ENCODE peak calls at places on chromosomes 16 and 17, in seven cellular contexts. One of them, this sample, is unnamed.

GRCh38 chr17:32275060-32276042 is 9.7 kb downstream of the RHBDL3 start:
- DNase-seq in brain microvascular endothelial cell: peak; percentile 86
- DNase-seq in dorsolateral prefrontal cortex: no peak
- DNase-seq in NB4: peak; percentile 98
- DNase-seq in stomach: no peak
- DNase-seq in transverse colon: no peak
- DNase-seq in upper lobe of right lung: no peak
- DNase-seq in this sample: no peak

GRCh38 chr16:85900031-85900792 is 1.2 kb downstream of the IRF8 start:
- DNase-seq in stomach: peak; percentile 67
- DNase-seq in NB4: peak; percentile 38
- DNase-seq in brain microvascular endothelial cell: no peak
- DNase-seq in dorsolateral prefrontal cortex: no peak
- DNase-seq in upper lobe of right lung: no peak
- DNase-seq in transverse colon: no peak
- DNase-seq in this sample: no peak

GRCh38 chr17:82120148-82120547 is 22.1 kb upstream of the FASN start:
- DNase-seq in dorsolateral prefrontal cortex: no peak
- DNase-seq in brain microvascular endothelial cell: no peak
- DNase-seq in transverse colon: no peak
- DNase-seq in NB4: peak; percentile 24
- DNase-seq in stomach: no peak
- DNase-seq in upper lobe of right lung: no peak
- DNase-seq in this sample: no peak

GRCh38 chr17:68853439-68853838 is 101.8 kb downstream of the ABCA8 start:
- DNase-seq in NB4: no peak
- DNase-seq in dorsolateral prefrontal cortex: no peak
- DNase-seq in transverse colon: no peak
- DNase-seq in upper lobe of right lung: no peak
- DNase-seq in stomach: no peak
- DNase-seq in brain microvascular endothelial cell: no peak
- DNase-seq in this sample: no peak

GRCh38 chr17:67585077-67585602 is 132.6 kb upstream of the NOL11 start:
- DNase-seq in transverse colon: no peak
- DNase-seq in upper lobe of right lung: no peak
- DNase-seq in stomach: no peak
- DNase-seq in brain microvascular endothelial cell: no peak
- DNase-seq in dorsolateral prefrontal cortex: no peak
- DNase-seq in NB4: no peak
- DNase-seq in this sample: no peak

GRCh38 chr17:12485361-12485911 is 180.3 kb upstream of the MYOCD start:
- DNase-seq in NB4: no peak
- DNase-seq in dorsolateral prefrontal cortex: no peak
- DNase-seq in transverse colon: no peak
- DNase-seq in upper lobe of right lung: no peak
- DNase-seq in stomach: no peak
- DNase-seq in brain microvascular endothelial cell: peak; percentile 56
- DNase-seq in this sample: no peak

GRCh38 chr17:72976971-72977767 is 115.3 kb downstream of the SLC39A11 start:
- DNase-seq in transverse colon: peak; percentile 23
- DNase-seq in NB4: peak; percentile 89
- DNase-seq in upper lobe of right lung: no peak
- DNase-seq in dorsolateral prefrontal cortex: no peak
- DNase-seq in brain microvascular endothelial cell: peak; percentile 95
- DNase-seq in stomach: peak; percentile 67
- DNase-seq in this sample: no peak

GRCh38 chr17:50476545-50477315 is 1.9 kb upstream of the RSAD1 start:
- DNase-seq in NB4: no peak
- DNase-seq in dorsolateral prefrontal cortex: no peak
- DNase-seq in transverse colon: peak; percentile 58
- DNase-seq in brain microvascular endothelial cell: no peak
- DNase-seq in stomach: no peak
- DNase-seq in upper lobe of right lung: no peak
- DNase-seq in this sample: no peak

GRCh38 chr17:44360826-44361225 is 2.8 kb downstream of the FAM171A2 start:
- DNase-seq in upper lobe of right lung: no peak
- DNase-seq in stomach: no peak
- DNase-seq in brain microvascular endothelial cell: peak; percentile 14
- DNase-seq in NB4: no peak
- DNase-seq in transverse colon: no peak
- DNase-seq in dorsolateral prefrontal cortex: no peak
- DNase-seq in this sample: no peak

GRCh38 chr16:84607061-84607460 is 10.8 kb downstream of the COTL1 start:
- DNase-seq in transverse colon: no peak
- DNase-seq in dorsolateral prefrontal cortex: no peak
- DNase-seq in upper lobe of right lung: no peak
- DNase-seq in brain microvascular endothelial cell: no peak
- DNase-seq in NB4: no peak
- DNase-seq in stomach: no peak
- DNase-seq in this sample: no peak
- H3K4me3 ChIP-seq in transverse colon: no peak overlapping the region
- H3K4me3 ChIP-seq in dorsolateral prefrontal cortex: no peak overlapping the region
- H3K4me3 ChIP-seq in upper lobe of right lung: no peak overlapping the region
- H3K4me3 ChIP-seq in brain microvascular endothelial cell: no peak overlapping the region
- H3K4me3 ChIP-seq in NB4: no peak overlapping the region
- H3K4me3 ChIP-seq in stomach: no peak overlapping the region
- H3K4me3 ChIP-seq in this sample: no peak overlapping the region

GRCh38 chr17:2971851-2972250 is 91.6 kb downstream of the OR1D5 start:
- DNase-seq in brain microvascular endothelial cell: no peak
- DNase-seq in dorsolateral prefrontal cortex: no peak
- DNase-seq in stomach: no peak
- DNase-seq in transverse colon: no peak
- DNase-seq in NB4: no peak
- DNase-seq in upper lobe of right lung: no peak
- DNase-seq in this sample: no peak
- TF ChIP-seq CTCF in brain microvascular endothelial cell: no peak
- TF ChIP-seq CTCF in dorsolateral prefrontal cortex: no peak
- TF ChIP-seq CTCF in stomach: no peak
- TF ChIP-seq CTCF in transverse colon: no peak
- TF ChIP-seq CTCF in NB4: no peak
- TF ChIP-seq CTCF in upper lobe of right lung: no peak
- TF ChIP-seq CTCF in this sample: no peak

GRCh38 chr17:77146882-77147281 is 6.1 kb downstream of the SEC14L1 start:
- DNase-seq in transverse colon: peak; percentile 72
- DNase-seq in upper lobe of right lung: peak; percentile 84
- DNase-seq in stomach: peak; percentile 83
- DNase-seq in brain microvascular endothelial cell: no peak
- DNase-seq in dorsolateral prefrontal cortex: no peak
- DNase-seq in NB4: no peak
- DNase-seq in this sample: no peak

GRCh38 chr17:77147357-77147801 is 6.6 kb downstream of the SEC14L1 start:
- DNase-seq in transverse colon: peak; percentile 34
- DNase-seq in upper lobe of right lung: peak; percentile 34
- DNase-seq in NB4: no peak
- DNase-seq in dorsolateral prefrontal cortex: no peak
- DNase-seq in brain microvascular endothelial cell: no peak
- DNase-seq in stomach: no peak
- DNase-seq in this sample: peak; percentile 84

GRCh38 chr17:77145635-77146632 is 5.2 kb downstream of the SEC14L1 start:
- DNase-seq in dorsolateral prefrontal cortex: peak; percentile 76
- DNase-seq in transverse colon: peak; percentile 67
- DNase-seq in NB4: no peak
- DNase-seq in brain microvascular endothelial cell: peak; percentile 78
- DNase-seq in stomach: peak; percentile 79
- DNase-seq in upper lobe of right lung: peak; percentile 79
- DNase-seq in this sample: peak; percentile 72

GRCh38 chr17:77148959-77149510 is 8.3 kb downstream of the SEC14L1 start:
- DNase-seq in brain microvascular endothelial cell: no peak
- DNase-seq in NB4: no peak
- DNase-seq in transverse colon: no peak
- DNase-seq in stomach: no peak
- DNase-seq in dorsolateral prefrontal cortex: no peak
- DNase-seq in upper lobe of right lung: no peak
- DNase-seq in this sample: no peak

GRCh38 chr17:77148109-77148958 is 7.6 kb downstream of the SEC14L1 start:
- DNase-seq in NB4: no peak
- DNase-seq in brain microvascular endothelial cell: no peak
- DNase-seq in transverse colon: no peak
- DNase-seq in upper lobe of right lung: peak; percentile 31
- DNase-seq in stomach: no peak
- DNase-seq in dorsolateral prefrontal cortex: no peak
- DNase-seq in this sample: no peak
- H3K4me3 ChIP-seq in NB4: no peak overlapping the region
- H3K4me3 ChIP-seq in brain microvascular endothelial cell: no peak overlapping the region
- H3K4me3 ChIP-seq in transverse colon: no peak overlapping the region
- H3K4me3 ChIP-seq in upper lobe of right lung: peak overlapping the region; percentile 32
- H3K4me3 ChIP-seq in stomach: no peak overlapping the region
- H3K4me3 ChIP-seq in dorsolateral prefrontal cortex: peak overlapping the region; percentile 85
- H3K4me3 ChIP-seq in this sample: no peak overlapping the region

DNA sequence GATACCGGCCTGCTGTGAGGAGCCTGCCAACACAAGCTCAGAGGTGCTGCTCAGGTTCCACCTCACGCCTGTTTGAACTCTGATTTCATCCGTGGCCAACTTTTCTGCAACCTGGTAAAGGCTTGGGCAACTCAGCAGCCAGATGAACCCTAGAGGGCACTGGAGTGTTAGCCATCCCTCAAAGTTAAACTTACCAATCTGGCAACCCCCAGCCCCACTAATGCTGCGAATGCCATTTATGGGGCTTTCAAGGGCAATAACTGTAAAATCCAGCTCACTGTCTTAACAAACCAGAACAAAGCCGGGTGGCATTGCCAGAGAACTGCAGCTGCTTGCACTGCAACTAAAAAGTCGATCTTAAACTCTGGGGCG is 105.5 kb downstream of the AXIN2 start:
- DNase-seq in stomach: no peak
- DNase-seq in dorsolateral prefrontal cortex: no peak
- DNase-seq in brain microvascular endothelial cell: no peak
- DNase-seq in NB4: no peak
- DNase-seq in upper lobe of right lung: no peak
- DNase-seq in transverse colon: peak; percentile 35
- DNase-seq in this sample: no peak
- TF ChIP-seq CTCF in stomach: no peak
- TF ChIP-seq CTCF in dorsolateral prefrontal cortex: no peak
- TF ChIP-seq CTCF in brain microvascular endothelial cell: peak; percentile 59
- TF ChIP-seq CTCF in NB4: no peak
- TF ChIP-seq CTCF in upper lobe of right lung: peak; percentile 38
- TF ChIP-seq CTCF in transverse colon: no peak
- TF ChIP-seq CTCF in this sample: no peak

GRCh38 chr17:39225308-39225973 is at the start of gene STAC2:
- DNase-seq in dorsolateral prefrontal cortex: no peak
- DNase-seq in stomach: no peak
- DNase-seq in transverse colon: no peak
- DNase-seq in NB4: no peak
- DNase-seq in brain microvascular endothelial cell: no peak
- DNase-seq in upper lobe of right lung: no peak
- DNase-seq in this sample: no peak

GRCh38 chr17:39225974-39226683 is 384 bp upstream of the STAC2 start:
- DNase-seq in dorsolateral prefrontal cortex: peak; percentile 77
- DNase-seq in NB4: no peak
- DNase-seq in transverse colon: peak; percentile 46
- DNase-seq in stomach: peak; percentile 38
- DNase-seq in brain microvascular endothelial cell: no peak
- DNase-seq in upper lobe of right lung: no peak
- DNase-seq in this sample: no peak

GRCh38 chr17:39222866-39223834 is 2.6 kb downstream of the STAC2 start:
- DNase-seq in upper lobe of right lung: no peak
- DNase-seq in transverse colon: no peak
- DNase-seq in dorsolateral prefrontal cortex: no peak
- DNase-seq in NB4: no peak
- DNase-seq in brain microvascular endothelial cell: no peak
- DNase-seq in stomach: no peak
- DNase-seq in this sample: no peak

GRCh38 chr17:39223907-39224777 is 1.6 kb downstream of the STAC2 start:
- DNase-seq in transverse colon: no peak
- DNase-seq in dorsolateral prefrontal cortex: no peak
- DNase-seq in brain microvascular endothelial cell: no peak
- DNase-seq in NB4: no peak
- DNase-seq in upper lobe of right lung: no peak
- DNase-seq in stomach: no peak
- DNase-seq in this sample: no peak

GRCh38 chr17:39224778-39225307 is 902 bp downstream of the STAC2 start:
- DNase-seq in brain microvascular endothelial cell: no peak
- DNase-seq in dorsolateral prefrontal cortex: no peak
- DNase-seq in NB4: no peak
- DNase-seq in stomach: no peak
- DNase-seq in transverse colon: no peak
- DNase-seq in upper lobe of right lung: no peak
- DNase-seq in this sample: no peak
- H3K4me3 ChIP-seq in brain microvascular endothelial cell: no peak overlapping the region
- H3K4me3 ChIP-seq in dorsolateral prefrontal cortex: peak overlapping the region; percentile 69
- H3K4me3 ChIP-seq in NB4: no peak overlapping the region
- H3K4me3 ChIP-seq in stomach: peak overlapping the region; percentile 43
- H3K4me3 ChIP-seq in transverse colon: no peak overlapping the region
- H3K4me3 ChIP-seq in upper lobe of right lung: peak overlapping the region; percentile 34
- H3K4me3 ChIP-seq in this sample: no peak overlapping the region